ENCODE peak calls at places on chromosomes 7 and 10, in five cellular contexts. One of them, this sample, is unnamed.

GRCh38 chr7:5428470-5429252 is 5.0 kb upstream of the TNRC18 start:
- DNase-seq in mesenchymal stem cell: peak
- DNase-seq in IMR-90: peak
- DNase-seq in trophoblast cell: no peak
- DNase-seq in H9: no peak
- DNase-seq in this sample: no peak

GRCh38 chr7:37284805-37285211 is 163.9 kb downstream of the ELMO1 start:
- DNase-seq in mesenchymal stem cell: peak
- DNase-seq in IMR-90: no peak
- DNase-seq in H9: peak
- DNase-seq in trophoblast cell: peak
- DNase-seq in this sample: peak

GRCh38 chr7:20744913-20745587 is 41.6 kb downstream of the SP8 start:
- DNase-seq in mesenchymal stem cell: no peak
- DNase-seq in trophoblast cell: no peak
- DNase-seq in IMR-90: no peak
- DNase-seq in H9: no peak
- DNase-seq in this sample: no peak

GRCh38 chr7:92058040-92058439 is 76.2 kb downstream of the CYP51A1 start:
- DNase-seq in IMR-90: no peak
- DNase-seq in H9: no peak
- DNase-seq in mesenchymal stem cell: no peak
- DNase-seq in trophoblast cell: no peak
- DNase-seq in this sample: no peak

GRCh38 chr7:130314305-130314704 is 21.3 kb downstream of the CPA4 start:
- DNase-seq in mesenchymal stem cell: no peak
- DNase-seq in IMR-90: no peak
- DNase-seq in H9: no peak
- DNase-seq in trophoblast cell: no peak
- DNase-seq in this sample: no peak

GRCh38 chr10:29130190-29130673 is 158.6 kb upstream of the LYZL1 start:
- DNase-seq in mesenchymal stem cell: peak
- DNase-seq in IMR-90: peak
- DNase-seq in trophoblast cell: no peak
- DNase-seq in H9: no peak
- DNase-seq in this sample: no peak

GRCh38 chr10:35375091-35375765 is 38.9 kb downstream of the CCNY start:
- DNase-seq in trophoblast cell: no peak
- DNase-seq in H9: no peak
- DNase-seq in IMR-90: peak
- DNase-seq in mesenchymal stem cell: no peak
- DNase-seq in this sample: no peak

GRCh38 chr10:47268696-47269095 is 31.3 kb upstream of the GDF10 start:
- DNase-seq in IMR-90: no peak
- DNase-seq in mesenchymal stem cell: no peak
- DNase-seq in trophoblast cell: no peak
- DNase-seq in H9: no peak
- DNase-seq in this sample: no peak

GRCh38 chr7:2066251-2066919 is 166.4 kb downstream of the MAD1L1 start:
- DNase-seq in mesenchymal stem cell: no peak
- DNase-seq in IMR-90: no peak
- DNase-seq in H9: no peak
- DNase-seq in trophoblast cell: no peak
- DNase-seq in this sample: no peak

GRCh38 chr7:27972272-27972671 is 208.3 kb downstream of the JAZF1 start:
- DNase-seq in IMR-90: no peak
- DNase-seq in H9: no peak
- DNase-seq in trophoblast cell: no peak
- DNase-seq in mesenchymal stem cell: no peak
- DNase-seq in this sample: no peak

GRCh38 chr7:7719235-7719634 is 828 bp upstream of the RPA3 start:
- DNase-seq in IMR-90: peak
- DNase-seq in mesenchymal stem cell: peak
- DNase-seq in trophoblast cell: peak
- DNase-seq in H9: no peak
- DNase-seq in this sample: no peak

GRCh38 chr10:4181075-4181474 is 396.1 kb upstream of the KLF6 start:
- DNase-seq in trophoblast cell: no peak
- DNase-seq in H9: no peak
- DNase-seq in mesenchymal stem cell: no peak
- DNase-seq in IMR-90: no peak
- DNase-seq in this sample: no peak

GRCh38 chr10:132511692-132512442 is 25.7 kb upstream of the INPP5A start:
- DNase-seq in IMR-90: no peak
- DNase-seq in H9: no peak
- DNase-seq in mesenchymal stem cell: no peak
- DNase-seq in trophoblast cell: no peak
- DNase-seq in this sample: no peak

GRCh38 chr7:135959655-135960363 is 17.4 kb downstream of the MTPN start:
- DNase-seq in H9: no peak
- DNase-seq in mesenchymal stem cell: no peak
- DNase-seq in trophoblast cell: no peak
- DNase-seq in IMR-90: no peak
- DNase-seq in this sample: no peak

GRCh38 chr7:155669717-155670505 is 25.4 kb downstream of the RBM33 start:
- DNase-seq in mesenchymal stem cell: no peak
- DNase-seq in trophoblast cell: no peak
- DNase-seq in H9: peak
- DNase-seq in IMR-90: peak
- DNase-seq in this sample: no peak

GRCh38 chr7:360454-361100 is 70.6 kb downstream of the FOXL3 start:
- DNase-seq in mesenchymal stem cell: no peak
- DNase-seq in IMR-90: no peak
- DNase-seq in trophoblast cell: no peak
- DNase-seq in H9: no peak
- DNase-seq in this sample: no peak

GRCh38 chr7:71594746-71595145 is 462.8 kb downstream of the GALNT17 start:
- DNase-seq in IMR-90: no peak
- DNase-seq in mesenchymal stem cell: no peak
- DNase-seq in H9: no peak
- DNase-seq in trophoblast cell: no peak
- DNase-seq in this sample: no peak

GRCh38 chr10:3239066-3239919 is 66.7 kb upstream of the PITRM1 start:
- DNase-seq in IMR-90: peak
- DNase-seq in mesenchymal stem cell: peak
- DNase-seq in trophoblast cell: no peak
- DNase-seq in H9: peak
- DNase-seq in this sample: peak

GRCh38 chr10:92691591-92692084 is 1.9 kb downstream of the HHEX start:
- DNase-seq in trophoblast cell: peak
- DNase-seq in IMR-90: no peak
- DNase-seq in H9: peak
- DNase-seq in mesenchymal stem cell: peak
- DNase-seq in this sample: no peak

GRCh38 chr10:36602374-36602773 is 523.0 kb upstream of the ANKRD30A start:
- DNase-seq in mesenchymal stem cell: peak
- DNase-seq in H9: no peak
- DNase-seq in trophoblast cell: no peak
- DNase-seq in IMR-90: peak
- DNase-seq in this sample: no peak
- H2AFZ ChIP-seq in mesenchymal stem cell: no peak
- H2AFZ ChIP-seq in H9: no peak
- H2AFZ ChIP-seq in trophoblast cell: no peak
- H2AFZ ChIP-seq in IMR-90: no peak
- H2AFZ ChIP-seq in this sample: no peak

GRCh38 chr7:30853576-30853975 is 58.1 kb upstream of the AQP1 start:
- DNase-seq in IMR-90: no peak
- DNase-seq in trophoblast cell: no peak
- DNase-seq in mesenchymal stem cell: no peak
- DNase-seq in H9: no peak
- DNase-seq in this sample: no peak
- H2AK5ac ChIP-seq in IMR-90: no peak
- H2AK5ac ChIP-seq in trophoblast cell: no peak
- H2AK5ac ChIP-seq in mesenchymal stem cell: no peak
- H2AK5ac ChIP-seq in H9: no peak
- H2AK5ac ChIP-seq in this sample: no peak

DNA sequence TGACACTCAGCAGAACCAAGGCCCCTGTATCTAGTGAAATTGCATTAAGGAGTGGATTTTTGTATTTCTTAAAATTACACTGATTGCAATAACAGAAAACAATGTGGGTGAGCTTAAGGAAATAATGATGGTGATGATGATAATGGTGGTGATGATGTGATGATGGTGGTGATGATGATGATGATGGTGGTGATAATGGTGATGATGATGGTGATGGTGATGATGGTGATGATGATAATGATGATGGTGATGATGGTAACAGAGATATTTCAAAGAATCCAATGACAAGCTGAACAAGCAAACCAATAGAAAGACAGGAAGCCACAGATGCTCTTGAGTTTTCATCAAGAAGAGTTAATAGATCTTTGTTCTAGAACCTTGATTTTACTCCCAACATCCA is 630.7 kb upstream of the AUTS2 start:
- DNase-seq in trophoblast cell: no peak
- DNase-seq in IMR-90: no peak
- DNase-seq in H9: no peak
- DNase-seq in mesenchymal stem cell: no peak
- DNase-seq in this sample: no peak
- H4K8ac ChIP-seq in trophoblast cell: no peak
- H4K8ac ChIP-seq in IMR-90: no peak
- H4K8ac ChIP-seq in H9: no peak
- H4K8ac ChIP-seq in mesenchymal stem cell: no peak
- H4K8ac ChIP-seq in this sample: no peak

GRCh38 chr7:69457912-69458491 is 140.3 kb upstream of the AUTS2 start:
- DNase-seq in H9: peak
- DNase-seq in IMR-90: no peak
- DNase-seq in trophoblast cell: no peak
- DNase-seq in mesenchymal stem cell: no peak
- DNase-seq in this sample: peak
- H2AFZ ChIP-seq in H9: no peak
- H2AFZ ChIP-seq in IMR-90: no peak
- H2AFZ ChIP-seq in trophoblast cell: no peak
- H2AFZ ChIP-seq in mesenchymal stem cell: no peak
- H2AFZ ChIP-seq in this sample: peak

GRCh38 chr7:99955247-99955646 is 20.6 kb downstream of the AZGP1 start:
- DNase-seq in IMR-90: no peak
- DNase-seq in trophoblast cell: no peak
- DNase-seq in H9: no peak
- DNase-seq in mesenchymal stem cell: no peak
- DNase-seq in this sample: no peak
- H2AK5ac ChIP-seq in IMR-90: no peak
- H2AK5ac ChIP-seq in trophoblast cell: no peak
- H2AK5ac ChIP-seq in H9: no peak
- H2AK5ac ChIP-seq in mesenchymal stem cell: no peak
- H2AK5ac ChIP-seq in this sample: no peak

This sample was measured in neuronal stem cell.